ENCODE peak calls at places on chromosomes 11 and 22, in five cellular contexts. One of them, this sample, is unnamed.

GRCh38 chr22:36874309-36874696 is 13.5 kb downstream of the NCF4 start:
- DNase-seq in IMR-90: no peak
- DNase-seq in trophoblast cell: peak; percentile 91
- DNase-seq in H1: no peak
- DNase-seq in H9: no peak
- DNase-seq in this sample: no peak

GRCh38 chr11:67275606-67276409 is 9.5 kb downstream of the GRK2 start:
- DNase-seq in IMR-90: no peak
- DNase-seq in trophoblast cell: no peak
- DNase-seq in H1: no peak
- DNase-seq in H9: no peak
- DNase-seq in this sample: no peak

GRCh38 chr11:62186195-62186594 is 3.8 kb upstream of the SCGB1D1 start:
- DNase-seq in IMR-90: no peak
- DNase-seq in trophoblast cell: no peak
- DNase-seq in H1: no peak
- DNase-seq in H9: no peak
- DNase-seq in this sample: no peak

GRCh38 chr11:36075053-36075452 is 131.2 kb downstream of the LDLRAD3 start:
- DNase-seq in IMR-90: peak; percentile 91
- DNase-seq in trophoblast cell: no peak
- DNase-seq in H1: no peak
- DNase-seq in H9: no peak
- DNase-seq in this sample: peak; percentile 94

GRCh38 chr22:25848954-25849353 is 107.0 kb downstream of the MYO18B start:
- DNase-seq in IMR-90: no peak
- DNase-seq in trophoblast cell: no peak
- DNase-seq in H1: no peak
- DNase-seq in H9: no peak
- DNase-seq in this sample: no peak

GRCh38 chr11:18312012-18312411 is 9.9 kb downstream of the HPS5 start:
- DNase-seq in IMR-90: peak; percentile 28
- DNase-seq in trophoblast cell: no peak
- DNase-seq in H1: no peak
- DNase-seq in H9: no peak
- DNase-seq in this sample: no peak

GRCh38 chr11:70491696-70492472 is 93.6 kb downstream of the CTTN start:
- DNase-seq in IMR-90: no peak
- DNase-seq in trophoblast cell: no peak
- DNase-seq in H1: no peak
- DNase-seq in H9: no peak
- DNase-seq in this sample: no peak

GRCh38 chr11:64713031-64713780 is 9.8 kb downstream of the NRXN2 start:
- DNase-seq in IMR-90: peak; percentile 37
- DNase-seq in trophoblast cell: peak; percentile 78
- DNase-seq in H1: no peak
- DNase-seq in H9: no peak
- DNase-seq in this sample: peak; percentile 23

GRCh38 chr11:128498846-128499245 is 88.5 kb downstream of the ETS1 start:
- DNase-seq in IMR-90: peak; percentile 67
- DNase-seq in trophoblast cell: no peak
- DNase-seq in H1: no peak
- DNase-seq in H9: no peak
- DNase-seq in this sample: peak; percentile 82

GRCh38 chr11:93642416-93642815 is 19.1 kb upstream of the CEP295 start:
- DNase-seq in IMR-90: no peak
- DNase-seq in trophoblast cell: no peak
- DNase-seq in H1: no peak
- DNase-seq in H9: no peak
- DNase-seq in this sample: no peak

GRCh38 chr22:47599753-47600152 is 837.3 kb downstream of the TBC1D22A start:
- DNase-seq in IMR-90: no peak
- DNase-seq in trophoblast cell: no peak
- DNase-seq in H1: no peak
- DNase-seq in H9: no peak
- DNase-seq in this sample: no peak

GRCh38 chr11:114273071-114273470 is 23.1 kb upstream of the NNMT start:
- DNase-seq in IMR-90: no peak
- DNase-seq in trophoblast cell: no peak
- DNase-seq in H1: no peak
- DNase-seq in H9: no peak
- DNase-seq in this sample: no peak

GRCh38 chr22:42856179-42856864 is 751 bp downstream of the ARFGAP3 start:
- DNase-seq in IMR-90: peak; percentile 22
- DNase-seq in trophoblast cell: peak; percentile 66
- DNase-seq in H1: no peak
- DNase-seq in H9: no peak
- DNase-seq in this sample: peak; percentile 72

GRCh38 chr11:117392001-117392690 is 64.5 kb downstream of the CEP164 start:
- DNase-seq in IMR-90: no peak
- DNase-seq in trophoblast cell: no peak
- DNase-seq in H1: no peak
- DNase-seq in H9: no peak
- DNase-seq in this sample: no peak

GRCh38 chr22:24106385-24107381 is 74.6 kb upstream of the SUSD2 start:
- DNase-seq in IMR-90: no peak
- DNase-seq in trophoblast cell: no peak
- DNase-seq in H1: no peak
- DNase-seq in H9: peak; percentile 37
- DNase-seq in this sample: peak; percentile 19

GRCh38 chr11:65917077-65917433 is 1.8 kb downstream of the C11orf68 start:
- DNase-seq in IMR-90: no peak
- DNase-seq in trophoblast cell: no peak
- DNase-seq in H1: no peak
- DNase-seq in H9: no peak
- DNase-seq in this sample: no peak

GRCh38 chr11:115665958-115666357 is 161.7 kb upstream of the CADM1 start:
- DNase-seq in IMR-90: peak; percentile 50
- DNase-seq in trophoblast cell: no peak
- DNase-seq in H1: no peak
- DNase-seq in H9: no peak
- DNase-seq in this sample: peak; percentile 33

GRCh38 chr11:117796456-117797428 is at the start of gene DSCAML1:
- DNase-seq in IMR-90: no peak
- DNase-seq in trophoblast cell: no peak
- DNase-seq in H1: no peak
- DNase-seq in H9: no peak
- DNase-seq in this sample: no peak

GRCh38 chr22:33440756-33441155 is 382.6 kb upstream of the SYN3 start:
- DNase-seq in IMR-90: no peak
- DNase-seq in trophoblast cell: no peak
- DNase-seq in H1: no peak
- DNase-seq in H9: no peak
- DNase-seq in this sample: no peak

GRCh38 chr11:117484159-117484558 is 156.5 kb downstream of the CEP164 start:
- DNase-seq in IMR-90: no peak
- DNase-seq in trophoblast cell: no peak
- DNase-seq in H1: no peak
- DNase-seq in H9: no peak
- DNase-seq in this sample: no peak

GRCh38 chr11:29268733-29269132 is 748.1 kb downstream of the KCNA4 start:
- DNase-seq in IMR-90: no peak
- DNase-seq in trophoblast cell: no peak
- DNase-seq in H1: no peak
- DNase-seq in H9: no peak
- DNase-seq in this sample: no peak

GRCh38 chr11:79708319-79708928 is 267.6 kb upstream of the TENM4 start:
- DNase-seq in IMR-90: peak; percentile 50
- DNase-seq in trophoblast cell: peak; percentile 60
- DNase-seq in H1: no peak
- DNase-seq in H9: peak; percentile 53
- DNase-seq in this sample: peak; percentile 50

DNA sequence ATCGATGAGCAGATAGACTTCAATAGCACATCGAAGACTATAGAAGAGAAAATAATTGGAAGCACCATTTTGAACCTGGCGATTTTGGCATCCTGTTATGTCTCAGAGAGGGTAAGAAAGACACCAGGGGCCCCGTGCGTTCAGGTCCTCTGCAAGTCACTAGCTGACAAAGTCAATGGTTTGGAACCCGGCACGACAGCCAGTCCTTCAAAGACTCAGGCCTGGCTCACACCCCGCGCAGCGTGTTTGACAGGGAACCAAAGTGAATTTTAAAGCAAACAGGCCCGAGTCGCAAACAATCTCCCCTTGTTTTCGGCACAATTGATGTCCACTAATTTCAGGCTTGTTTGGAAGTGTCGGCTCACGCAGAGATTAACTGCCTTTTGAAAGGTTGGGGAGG is 716.6 kb downstream of the BRD1 start:
- DNase-seq in IMR-90: no peak
- DNase-seq in trophoblast cell: no peak
- DNase-seq in H1: no peak
- DNase-seq in H9: no peak
- DNase-seq in this sample: no peak
- H4K91ac ChIP-seq in IMR-90: no peak overlapping the region
- H4K91ac ChIP-seq in trophoblast cell: no peak overlapping the region
- H4K91ac ChIP-seq in H1: no peak overlapping the region
- H4K91ac ChIP-seq in H9: no peak overlapping the region
- H4K91ac ChIP-seq in this sample: no peak overlapping the region

GRCh38 chr11:46345131-46345597 is 2.1 kb upstream of the DGKZ start:
- DNase-seq in IMR-90: no peak
- DNase-seq in trophoblast cell: peak; percentile 82
- DNase-seq in H1: no peak
- DNase-seq in H9: peak; percentile 83
- DNase-seq in this sample: no peak
- H4K91ac ChIP-seq in IMR-90: no peak overlapping the region
- H4K91ac ChIP-seq in trophoblast cell: peak overlapping the region; percentile 95
- H4K91ac ChIP-seq in H1: peak overlapping the region; percentile 96
- H4K91ac ChIP-seq in H9: no peak overlapping the region
- H4K91ac ChIP-seq in this sample: peak overlapping the region; percentile 63

GRCh38 chr11:46977038-46977818 is 40.7 kb downstream of the CSTPP1 start:
- DNase-seq in IMR-90: no peak
- DNase-seq in trophoblast cell: peak; percentile 48
- DNase-seq in H1: peak; percentile 23
- DNase-seq in H9: peak; percentile 51
- DNase-seq in this sample: peak; percentile 42
- H4K91ac ChIP-seq in IMR-90: peak overlapping the region; percentile 53
- H4K91ac ChIP-seq in trophoblast cell: no peak overlapping the region
- H4K91ac ChIP-seq in H1: no peak overlapping the region
- H4K91ac ChIP-seq in H9: no peak overlapping the region
- H4K91ac ChIP-seq in this sample: no peak overlapping the region

GRCh38 chr11:108923413-108923812 is 258.5 kb downstream of the DDX10 start:
- DNase-seq in IMR-90: no peak
- DNase-seq in trophoblast cell: no peak
- DNase-seq in H1: no peak
- DNase-seq in H9: no peak
- DNase-seq in this sample: no peak
- H4K91ac ChIP-seq in IMR-90: peak overlapping the region; percentile 15
- H4K91ac ChIP-seq in trophoblast cell: no peak overlapping the region
- H4K91ac ChIP-seq in H1: no peak overlapping the region
- H4K91ac ChIP-seq in H9: no peak overlapping the region
- H4K91ac ChIP-seq in this sample: no peak overlapping the region

This sample was measured in mesenchymal stem cell.